ENCODE peak calls at places on chromosomes 6 and 20, in six cellular contexts. C is H54, V is A549, X is aorta, Q is NCI-H1930, P is AG09309. R is an unnamed sample.
A peak's percentile ranks its signal among the peaks of the same experiment; 100 is the strongest.

GRCh38 chr20:62795023-62795761 is 1.1 kb upstream of the MRGBP start:
- DNase-seq in C (peak; percentile 69), V (peak; percentile 59), X (no peak), Q (peak; percentile 82), P (no peak), R (no peak)

GRCh38 chr20:36202891-36203338 is 33.4 kb upstream of the AAR2 start:
- DNase-seq in C (peak; percentile 90), V (peak; percentile 48), X (peak; percentile 89), Q (peak; percentile 57), P (no peak), R (peak; percentile 9)

GRCh38 chr6:31202259-31203166 is 32.0 kb upstream of the POU5F1 start:
- DNase-seq in C (no peak), V (no peak), X (no peak), Q (no peak), P (no peak), R (no peak)

GRCh38 chr6:6556738-6557503 is 31.6 kb upstream of the LY86 start:
- DNase-seq in C (peak; percentile 53), V (peak; percentile 31), X (no peak), Q (peak; percentile 53), P (peak; percentile 23), R (no peak)

GRCh38 chr6:130848945-130849344 is 21.7 kb downstream of the SMLR1 start:
- DNase-seq in C (no peak), V (no peak), X (no peak), Q (no peak), P (no peak), R (no peak)

GRCh38 chr6:13708679-13709261 is 2.9 kb downstream of the RANBP9 start:
- DNase-seq in C (no peak), V (no peak), X (no peak), Q (no peak), P (no peak), R (no peak)

GRCh38 chr6:34953084-34954025 is 64.3 kb downstream of the ANKS1A start:
- DNase-seq in C (peak; percentile 16), V (peak; percentile 79), X (no peak), Q (peak; percentile 55), P (peak; percentile 18), R (no peak)

GRCh38 chr6:88359530-88360202 is 193.5 kb upstream of the CNR1 start:
- DNase-seq in C (no peak), V (no peak), X (no peak), Q (no peak), P (no peak), R (no peak)

GRCh38 chr6:134324766-134325165 is 6.9 kb upstream of the SGK1 start:
- DNase-seq in C (no peak), V (no peak), X (no peak), Q (no peak), P (no peak), R (no peak)

GRCh38 chr20:24199493-24199892 is 210.9 kb upstream of the GGTLC1 start:
- DNase-seq in C (no peak), V (no peak), X (no peak), Q (no peak), P (no peak), R (no peak)

GRCh38 chr6:41470341-41471063 is 75.7 kb upstream of the FOXP4 start:
- DNase-seq in C (no peak), V (no peak), X (peak; percentile 97), Q (no peak), P (no peak), R (no peak)

GRCh38 chr6:52013035-52013434 is 74.4 kb downstream of the PKHD1 start:
- DNase-seq in C (no peak), V (peak; percentile 2), X (no peak), Q (no peak), P (no peak), R (peak; percentile 1)

GRCh38 chr20:13839421-13840092 is 54.7 kb downstream of the NDUFAF5 start:
- DNase-seq in C (no peak), V (no peak), X (no peak), Q (no peak), P (peak; percentile 74), R (peak; percentile 85)

GRCh38 chr20:62860924-62861691 is 514 bp downstream of the TCFL5 start:
- DNase-seq in C (peak; percentile 59), V (peak; percentile 29), X (peak; percentile 79), Q (no peak), P (no peak), R (no peak)

GRCh38 chr6:41599836-41600445 is 38.3 kb upstream of the MDFI start:
- DNase-seq in C (no peak), V (no peak), X (peak; percentile 67), Q (no peak), P (no peak), R (no peak)

GRCh38 chr20:31587545-31588389 is 17.3 kb upstream of the ID1 start:
- DNase-seq in C (no peak), V (no peak), X (no peak), Q (no peak), P (no peak), R (no peak)

GRCh38 chr6:103707596-103708325 is 1152.0 kb downstream of the HACE1 start:
- DNase-seq in C (no peak), V (no peak), X (no peak), Q (no peak), P (no peak), R (no peak)

R was measured in GM04504.